ENCODE peak calls at places on chromosomes 7 and 10, in six cellular contexts. One of them, this sample, is unnamed.

GRCh38 chr10:130654726-130655125 is 518.5 kb downstream of the GLRX3 start:
- DNase-seq in endothelial cell: no peak
- DNase-seq in B cell: no peak
- DNase-seq in astrocyte of the spinal cord: no peak
- DNase-seq in IMR-90: no peak
- DNase-seq in mesothelial cell of epicardium: no peak
- DNase-seq in this sample: no peak

GRCh38 chr7:36348771-36349170 is 40.9 kb upstream of the ANLN start:
- DNase-seq in endothelial cell: no peak
- DNase-seq in B cell: no peak
- DNase-seq in astrocyte of the spinal cord: no peak
- DNase-seq in IMR-90: no peak
- DNase-seq in mesothelial cell of epicardium: no peak
- DNase-seq in this sample: no peak

GRCh38 chr10:132592790-132593788 is 55.5 kb downstream of the INPP5A start:
- DNase-seq in endothelial cell: no peak
- DNase-seq in B cell: peak
- DNase-seq in astrocyte of the spinal cord: peak
- DNase-seq in IMR-90: no peak
- DNase-seq in mesothelial cell of epicardium: no peak
- DNase-seq in this sample: peak

GRCh38 chr7:23712368-23713284 is 2.6 kb downstream of the STK31 start:
- DNase-seq in endothelial cell: no peak
- DNase-seq in B cell: peak
- DNase-seq in astrocyte of the spinal cord: peak
- DNase-seq in IMR-90: peak
- DNase-seq in mesothelial cell of epicardium: no peak
- DNase-seq in this sample: peak

GRCh38 chr7:108089381-108089780 is 40.8 kb downstream of the LAMB4 start:
- DNase-seq in endothelial cell: no peak
- DNase-seq in B cell: no peak
- DNase-seq in astrocyte of the spinal cord: no peak
- DNase-seq in IMR-90: no peak
- DNase-seq in mesothelial cell of epicardium: no peak
- DNase-seq in this sample: no peak

GRCh38 chr10:118531105-118531851 is 64.2 kb downstream of the PRLHR start:
- DNase-seq in endothelial cell: no peak
- DNase-seq in B cell: no peak
- DNase-seq in astrocyte of the spinal cord: no peak
- DNase-seq in IMR-90: no peak
- DNase-seq in mesothelial cell of epicardium: no peak
- DNase-seq in this sample: no peak

GRCh38 chr7:143504937-143505297 is 27.2 kb downstream of the TAS2R41 start:
- DNase-seq in endothelial cell: no peak
- DNase-seq in B cell: no peak
- DNase-seq in astrocyte of the spinal cord: no peak
- DNase-seq in IMR-90: no peak
- DNase-seq in mesothelial cell of epicardium: no peak
- DNase-seq in this sample: no peak

GRCh38 chr7:131106681-131107342 is 220.9 kb upstream of the MKLN1 start:
- DNase-seq in endothelial cell: peak
- DNase-seq in B cell: peak
- DNase-seq in astrocyte of the spinal cord: no peak
- DNase-seq in IMR-90: no peak
- DNase-seq in mesothelial cell of epicardium: no peak
- DNase-seq in this sample: peak

GRCh38 chr10:125035136-125035535 is 93.2 kb downstream of the ZRANB1 start:
- DNase-seq in endothelial cell: no peak
- DNase-seq in B cell: no peak
- DNase-seq in astrocyte of the spinal cord: peak
- DNase-seq in IMR-90: peak
- DNase-seq in mesothelial cell of epicardium: no peak
- DNase-seq in this sample: no peak

GRCh38 chr10:23405540-23405939 is 33.3 kb upstream of the OTUD1 start:
- DNase-seq in endothelial cell: no peak
- DNase-seq in B cell: no peak
- DNase-seq in astrocyte of the spinal cord: no peak
- DNase-seq in IMR-90: peak
- DNase-seq in mesothelial cell of epicardium: no peak
- DNase-seq in this sample: no peak

GRCh38 chr7:82501256-82501815 is 57.8 kb upstream of the CACNA2D1 start:
- DNase-seq in endothelial cell: no peak
- DNase-seq in B cell: no peak
- DNase-seq in astrocyte of the spinal cord: no peak
- DNase-seq in IMR-90: no peak
- DNase-seq in mesothelial cell of epicardium: no peak
- DNase-seq in this sample: no peak

GRCh38 chr7:13017881-13018280 is 330.4 kb downstream of the ARL4A start:
- DNase-seq in endothelial cell: no peak
- DNase-seq in B cell: no peak
- DNase-seq in astrocyte of the spinal cord: peak
- DNase-seq in IMR-90: no peak
- DNase-seq in mesothelial cell of epicardium: no peak
- DNase-seq in this sample: no peak

GRCh38 chr7:44633254-44634186 is 27.1 kb downstream of the OGDH start:
- DNase-seq in endothelial cell: no peak
- DNase-seq in B cell: peak
- DNase-seq in astrocyte of the spinal cord: peak
- DNase-seq in IMR-90: peak
- DNase-seq in mesothelial cell of epicardium: no peak
- DNase-seq in this sample: peak

GRCh38 chr7:2072042-2072441 is 160.7 kb downstream of the MAD1L1 start:
- DNase-seq in endothelial cell: no peak
- DNase-seq in B cell: peak
- DNase-seq in astrocyte of the spinal cord: no peak
- DNase-seq in IMR-90: no peak
- DNase-seq in mesothelial cell of epicardium: no peak
- DNase-seq in this sample: peak

GRCh38 chr7:155300641-155301452 is 3.2 kb downstream of the INSIG1 start:
- DNase-seq in endothelial cell: no peak
- DNase-seq in B cell: no peak
- DNase-seq in astrocyte of the spinal cord: no peak
- DNase-seq in IMR-90: no peak
- DNase-seq in mesothelial cell of epicardium: no peak
- DNase-seq in this sample: no peak

GRCh38 chr10:48501806-48502771 is 102.8 kb downstream of the ARHGAP22 start:
- DNase-seq in endothelial cell: no peak
- DNase-seq in B cell: no peak
- DNase-seq in astrocyte of the spinal cord: no peak
- DNase-seq in IMR-90: peak
- DNase-seq in mesothelial cell of epicardium: no peak
- DNase-seq in this sample: no peak

DNA sequence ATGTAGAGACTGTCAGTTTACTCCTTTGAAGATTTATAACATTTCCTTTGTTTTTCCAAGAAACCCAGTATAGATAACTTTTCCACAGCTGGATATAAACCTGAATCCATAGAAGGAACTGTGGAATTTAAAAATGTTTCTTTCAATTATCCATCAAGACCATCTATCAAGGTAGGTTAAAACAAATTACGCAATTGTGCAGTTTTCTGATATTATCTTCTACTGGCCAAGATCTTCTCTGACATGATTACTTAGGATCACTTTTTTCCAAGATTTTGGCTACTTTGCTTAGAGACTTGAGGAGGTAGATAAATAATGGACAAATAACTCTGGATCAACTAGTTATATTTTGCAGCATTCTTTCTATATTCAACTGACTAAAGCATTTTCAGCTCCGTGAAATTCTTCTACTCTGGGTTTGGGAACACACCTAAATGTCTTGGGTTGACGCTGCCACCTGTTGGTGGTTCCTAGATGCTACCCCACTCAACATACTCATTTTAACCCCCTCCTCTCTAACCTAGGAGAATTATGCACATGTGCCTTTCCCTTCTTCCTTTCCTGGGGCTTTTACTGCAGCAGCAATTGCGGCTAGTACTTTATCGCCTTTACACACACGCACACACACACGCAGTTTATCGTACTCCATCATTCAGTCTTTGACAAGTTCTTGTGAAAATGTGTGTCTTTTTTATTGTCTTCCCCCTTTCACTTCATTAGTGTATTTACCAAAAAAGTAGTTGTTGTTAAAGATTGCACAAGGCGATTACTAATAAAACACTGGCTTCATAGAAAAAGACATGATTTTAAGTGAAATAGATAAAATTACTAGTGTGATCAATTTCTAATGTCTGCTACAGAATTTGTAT is 32.7 kb downstream of the ABCB5 start:
- DNase-seq in endothelial cell: peak
- DNase-seq in B cell: peak
- DNase-seq in astrocyte of the spinal cord: peak
- DNase-seq in IMR-90: no peak
- DNase-seq in mesothelial cell of epicardium: no peak
- DNase-seq in this sample: no peak
- TF ChIP-seq CTCF in endothelial cell: peak
- TF ChIP-seq CTCF in B cell: no peak
- TF ChIP-seq CTCF in astrocyte of the spinal cord: peak
- TF ChIP-seq CTCF in IMR-90: no peak
- TF ChIP-seq CTCF in mesothelial cell of epicardium: peak
- TF ChIP-seq CTCF in this sample: peak

GRCh38 chr10:126904807-126905686 is at the start of gene DOCK1:
- DNase-seq in endothelial cell: peak
- DNase-seq in B cell: no peak
- DNase-seq in astrocyte of the spinal cord: peak
- DNase-seq in IMR-90: peak
- DNase-seq in mesothelial cell of epicardium: peak
- DNase-seq in this sample: no peak
- TF ChIP-seq CTCF in endothelial cell: no peak
- TF ChIP-seq CTCF in B cell: no peak
- TF ChIP-seq CTCF in astrocyte of the spinal cord: no peak
- TF ChIP-seq CTCF in IMR-90: no peak
- TF ChIP-seq CTCF in mesothelial cell of epicardium: no peak
- TF ChIP-seq CTCF in this sample: no peak

DNA sequence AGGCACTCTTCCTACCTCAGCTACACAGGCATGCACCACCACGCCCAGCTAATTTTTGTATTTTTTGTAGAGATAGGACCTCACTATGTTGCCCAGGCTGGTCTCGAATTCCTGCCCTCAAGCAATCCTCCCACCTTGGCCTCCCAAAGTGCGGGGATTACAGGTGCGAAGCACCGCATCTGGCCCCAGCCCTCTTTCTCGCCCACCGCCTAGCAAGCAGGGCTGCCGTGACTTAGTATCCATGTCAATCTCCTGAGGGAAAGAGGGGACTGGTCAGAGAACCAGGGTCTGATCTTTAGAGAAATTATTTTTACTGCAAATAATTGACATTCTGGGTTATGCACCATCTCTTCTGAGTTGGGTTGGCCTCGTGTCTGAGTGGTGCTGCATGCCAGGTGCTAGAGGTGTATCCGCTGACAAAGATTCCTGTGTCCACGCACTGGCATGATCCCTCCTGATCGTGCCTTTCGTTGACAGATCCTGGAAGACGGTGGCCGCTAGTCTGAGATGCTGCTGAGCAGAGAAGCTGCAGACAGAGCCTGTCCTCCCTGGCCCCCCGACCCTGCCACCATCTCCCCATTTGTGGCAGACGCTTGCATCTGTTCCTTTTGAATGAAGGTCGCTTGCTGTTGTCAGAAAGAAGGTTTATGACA is 22.7 kb downstream of the WIPI2 start:
- DNase-seq in endothelial cell: no peak
- DNase-seq in B cell: no peak
- DNase-seq in astrocyte of the spinal cord: no peak
- DNase-seq in IMR-90: no peak
- DNase-seq in mesothelial cell of epicardium: no peak
- DNase-seq in this sample: no peak
- TF ChIP-seq CTCF in endothelial cell: no peak
- TF ChIP-seq CTCF in B cell: no peak
- TF ChIP-seq CTCF in astrocyte of the spinal cord: no peak
- TF ChIP-seq CTCF in IMR-90: no peak
- TF ChIP-seq CTCF in mesothelial cell of epicardium: no peak
- TF ChIP-seq CTCF in this sample: no peak

GRCh38 chr7:53900856-53901528 is 641.2 kb upstream of the VSTM2A start:
- DNase-seq in endothelial cell: no peak
- DNase-seq in B cell: no peak
- DNase-seq in astrocyte of the spinal cord: no peak
- DNase-seq in IMR-90: no peak
- DNase-seq in mesothelial cell of epicardium: no peak
- DNase-seq in this sample: no peak
- TF ChIP-seq CTCF in endothelial cell: no peak
- TF ChIP-seq CTCF in B cell: no peak
- TF ChIP-seq CTCF in astrocyte of the spinal cord: no peak
- TF ChIP-seq CTCF in IMR-90: no peak
- TF ChIP-seq CTCF in mesothelial cell of epicardium: no peak
- TF ChIP-seq CTCF in this sample: no peak

DNA sequence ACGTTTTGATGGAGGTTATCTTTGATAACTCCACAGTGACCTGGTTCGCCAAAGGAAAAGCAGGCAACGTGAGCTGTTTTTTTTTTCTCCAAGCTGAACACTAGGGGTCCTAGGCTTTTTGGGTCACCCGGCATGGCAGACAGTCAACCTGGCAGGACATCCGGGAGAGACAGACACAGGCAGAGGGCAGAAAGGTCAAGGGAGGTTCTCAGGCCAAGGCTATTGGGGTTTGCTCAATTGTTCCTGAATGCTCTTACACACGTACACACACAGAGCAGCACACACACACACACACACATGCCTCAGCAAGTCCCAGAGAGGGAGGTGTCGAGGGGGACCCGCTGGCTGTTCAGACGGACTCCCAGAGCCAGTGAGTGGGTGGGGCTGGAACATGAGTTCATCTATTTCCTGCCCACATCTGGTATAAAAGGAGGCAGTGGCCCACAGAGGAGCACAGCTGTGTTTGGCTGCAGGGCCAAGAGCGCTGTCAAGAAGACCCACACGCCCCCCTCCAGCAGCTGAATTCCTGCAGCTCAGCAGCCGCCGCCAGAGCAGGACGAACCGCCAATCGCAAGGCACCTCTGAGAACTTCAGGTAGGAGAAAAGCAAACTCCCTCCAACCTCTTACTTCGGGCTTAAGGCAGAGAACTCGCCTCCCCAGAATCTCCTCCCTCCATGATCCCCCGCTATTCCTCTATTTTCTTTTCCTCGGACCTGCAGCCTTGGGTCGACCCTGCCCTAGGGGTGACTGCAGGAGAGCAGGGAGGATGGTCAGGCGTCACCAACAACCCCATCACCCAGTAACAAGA is at the start of gene SERPINE1:
- DNase-seq in endothelial cell: peak
- DNase-seq in B cell: peak
- DNase-seq in astrocyte of the spinal cord: peak
- DNase-seq in IMR-90: peak
- DNase-seq in mesothelial cell of epicardium: peak
- DNase-seq in this sample: peak
- TF ChIP-seq CTCF in endothelial cell: no peak
- TF ChIP-seq CTCF in B cell: no peak
- TF ChIP-seq CTCF in astrocyte of the spinal cord: peak
- TF ChIP-seq CTCF in IMR-90: peak
- TF ChIP-seq CTCF in mesothelial cell of epicardium: peak
- TF ChIP-seq CTCF in this sample: peak